ENCODE peak calls at places on chromosome 17, in nine cellular contexts. One of them, this sample, is unnamed. For H3K4me1, the result is how much of the 10 kb centered on the place peaks cover.

GRCh38 chr17:43416998-43417891 is 18.5 kb downstream of the ARL4D start:
- DNase-seq in suprapubic skin: peak
- DNase-seq in naive thymus-derived CD4-positive, alpha-beta T cell: no peak
- DNase-seq in tibial artery: peak
- DNase-seq in PC-3: peak
- DNase-seq in gastrocnemius medialis: peak
- DNase-seq in cardiac muscle cell: peak
- DNase-seq in body of pancreas: no peak
- DNase-seq in IMR-90: peak
- DNase-seq in this sample: peak

GRCh38 chr17:8469964-8470363 is 34.3 kb downstream of the NDEL1 start:
- DNase-seq in cardiac muscle cell: no peak
- DNase-seq in suprapubic skin: no peak
- DNase-seq in IMR-90: no peak
- DNase-seq in gastrocnemius medialis: peak
- DNase-seq in naive thymus-derived CD4-positive, alpha-beta T cell: no peak
- DNase-seq in body of pancreas: no peak
- DNase-seq in tibial artery: no peak
- DNase-seq in PC-3: no peak
- DNase-seq in this sample: no peak

GRCh38 chr17:1736348-1737281 is 6.1 kb upstream of the SERPINF2 start:
- DNase-seq in tibial artery: no peak
- DNase-seq in PC-3: no peak
- DNase-seq in suprapubic skin: no peak
- DNase-seq in body of pancreas: no peak
- DNase-seq in cardiac muscle cell: peak
- DNase-seq in naive thymus-derived CD4-positive, alpha-beta T cell: peak
- DNase-seq in gastrocnemius medialis: peak
- DNase-seq in IMR-90: peak
- DNase-seq in this sample: peak

GRCh38 chr17:27081002-27081638 is 212.8 kb upstream of the WSB1 start:
- DNase-seq in tibial artery: no peak
- DNase-seq in naive thymus-derived CD4-positive, alpha-beta T cell: no peak
- DNase-seq in body of pancreas: no peak
- DNase-seq in PC-3: no peak
- DNase-seq in suprapubic skin: no peak
- DNase-seq in cardiac muscle cell: no peak
- DNase-seq in gastrocnemius medialis: no peak
- DNase-seq in IMR-90: no peak
- DNase-seq in this sample: no peak

GRCh38 chr17:38742431-38743308 is 5.5 kb downstream of the PCGF2 start:
- DNase-seq in suprapubic skin: peak
- DNase-seq in IMR-90: peak
- DNase-seq in cardiac muscle cell: peak
- DNase-seq in PC-3: no peak
- DNase-seq in body of pancreas: peak
- DNase-seq in naive thymus-derived CD4-positive, alpha-beta T cell: no peak
- DNase-seq in tibial artery: peak
- DNase-seq in gastrocnemius medialis: no peak
- DNase-seq in this sample: peak

GRCh38 chr17:17899486-17899885 is 62.7 kb upstream of the SREBF1 start:
- DNase-seq in body of pancreas: no peak
- DNase-seq in PC-3: no peak
- DNase-seq in gastrocnemius medialis: no peak
- DNase-seq in cardiac muscle cell: no peak
- DNase-seq in naive thymus-derived CD4-positive, alpha-beta T cell: no peak
- DNase-seq in suprapubic skin: no peak
- DNase-seq in IMR-90: no peak
- DNase-seq in tibial artery: no peak
- DNase-seq in this sample: peak

GRCh38 chr17:61201211-61201610 is 198.4 kb upstream of the TBX2 start:
- DNase-seq in cardiac muscle cell: peak
- DNase-seq in body of pancreas: no peak
- DNase-seq in gastrocnemius medialis: no peak
- DNase-seq in PC-3: peak
- DNase-seq in IMR-90: peak
- DNase-seq in tibial artery: no peak
- DNase-seq in suprapubic skin: no peak
- DNase-seq in naive thymus-derived CD4-positive, alpha-beta T cell: no peak
- DNase-seq in this sample: no peak

GRCh38 chr17:7858487-7858832 is 657 bp downstream of the CYB5D1 start:
- DNase-seq in IMR-90: peak
- DNase-seq in tibial artery: no peak
- DNase-seq in cardiac muscle cell: peak
- DNase-seq in suprapubic skin: peak
- DNase-seq in body of pancreas: peak
- DNase-seq in naive thymus-derived CD4-positive, alpha-beta T cell: no peak
- DNase-seq in PC-3: peak
- DNase-seq in gastrocnemius medialis: peak
- DNase-seq in this sample: peak

GRCh38 chr17:78528541-78528940 is 48.7 kb downstream of the DNAH17 start:
- DNase-seq in body of pancreas: no peak
- DNase-seq in cardiac muscle cell: no peak
- DNase-seq in suprapubic skin: no peak
- DNase-seq in gastrocnemius medialis: no peak
- DNase-seq in PC-3: no peak
- DNase-seq in tibial artery: no peak
- DNase-seq in naive thymus-derived CD4-positive, alpha-beta T cell: no peak
- DNase-seq in IMR-90: no peak
- DNase-seq in this sample: no peak

GRCh38 chr17:78186689-78187595 is at the start of the genes AFMID and TK1:
- DNase-seq in body of pancreas: peak
- DNase-seq in suprapubic skin: peak
- DNase-seq in IMR-90: peak
- DNase-seq in cardiac muscle cell: peak
- DNase-seq in tibial artery: peak
- DNase-seq in gastrocnemius medialis: peak
- DNase-seq in PC-3: peak
- DNase-seq in naive thymus-derived CD4-positive, alpha-beta T cell: peak
- DNase-seq in this sample: peak

GRCh38 chr17:46870116-46870803 is 18.9 kb downstream of the WNT9B start:
- DNase-seq in IMR-90: no peak
- DNase-seq in gastrocnemius medialis: no peak
- DNase-seq in tibial artery: no peak
- DNase-seq in suprapubic skin: no peak
- DNase-seq in naive thymus-derived CD4-positive, alpha-beta T cell: no peak
- DNase-seq in body of pancreas: peak
- DNase-seq in PC-3: no peak
- DNase-seq in cardiac muscle cell: no peak
- DNase-seq in this sample: no peak

GRCh38 chr17:82217120-82217529 is 4.5 kb upstream of the CCDC57 start:
- DNase-seq in cardiac muscle cell: peak
- DNase-seq in gastrocnemius medialis: peak
- DNase-seq in body of pancreas: no peak
- DNase-seq in naive thymus-derived CD4-positive, alpha-beta T cell: peak
- DNase-seq in IMR-90: no peak
- DNase-seq in suprapubic skin: peak
- DNase-seq in PC-3: no peak
- DNase-seq in tibial artery: no peak
- DNase-seq in this sample: no peak

GRCh38 chr17:35977509-35977908 is 3.8 kb downstream of the CCL16 start:
- DNase-seq in PC-3: no peak
- DNase-seq in tibial artery: no peak
- DNase-seq in suprapubic skin: no peak
- DNase-seq in body of pancreas: no peak
- DNase-seq in gastrocnemius medialis: no peak
- DNase-seq in IMR-90: no peak
- DNase-seq in naive thymus-derived CD4-positive, alpha-beta T cell: no peak
- DNase-seq in cardiac muscle cell: no peak
- DNase-seq in this sample: no peak

GRCh38 chr17:2815781-2816185 is 19.5 kb downstream of the RAP1GAP2 start:
- DNase-seq in body of pancreas: no peak
- DNase-seq in suprapubic skin: no peak
- DNase-seq in gastrocnemius medialis: no peak
- DNase-seq in tibial artery: no peak
- DNase-seq in PC-3: peak
- DNase-seq in naive thymus-derived CD4-positive, alpha-beta T cell: no peak
- DNase-seq in IMR-90: no peak
- DNase-seq in cardiac muscle cell: no peak
- DNase-seq in this sample: no peak

GRCh38 chr17:77695386-77695785 is 263.1 kb upstream of the TNRC6C start:
- DNase-seq in cardiac muscle cell: no peak
- DNase-seq in naive thymus-derived CD4-positive, alpha-beta T cell: no peak
- DNase-seq in body of pancreas: no peak
- DNase-seq in suprapubic skin: no peak
- DNase-seq in IMR-90: no peak
- DNase-seq in gastrocnemius medialis: no peak
- DNase-seq in tibial artery: no peak
- DNase-seq in PC-3: no peak
- DNase-seq in this sample: no peak

GRCh38 chr17:61411114-61411943 is 11.7 kb downstream of the TBX2 start:
- DNase-seq in cardiac muscle cell: peak
- DNase-seq in PC-3: peak
- DNase-seq in tibial artery: peak
- DNase-seq in gastrocnemius medialis: peak
- DNase-seq in naive thymus-derived CD4-positive, alpha-beta T cell: peak
- DNase-seq in IMR-90: peak
- DNase-seq in suprapubic skin: peak
- DNase-seq in body of pancreas: peak
- DNase-seq in this sample: peak

GRCh38 chr17:7002288-7003047 is 6.6 kb downstream of the ALOX12 start:
- DNase-seq in PC-3: no peak
- DNase-seq in cardiac muscle cell: no peak
- DNase-seq in naive thymus-derived CD4-positive, alpha-beta T cell: no peak
- DNase-seq in gastrocnemius medialis: no peak
- DNase-seq in tibial artery: no peak
- DNase-seq in suprapubic skin: peak
- DNase-seq in body of pancreas: no peak
- DNase-seq in IMR-90: no peak
- DNase-seq in this sample: no peak

GRCh38 chr17:19410875-19411291 is at the start of gene RNF112:
- DNase-seq in PC-3: no peak
- DNase-seq in body of pancreas: no peak
- DNase-seq in suprapubic skin: no peak
- DNase-seq in tibial artery: no peak
- DNase-seq in gastrocnemius medialis: no peak
- DNase-seq in IMR-90: peak
- DNase-seq in cardiac muscle cell: peak
- DNase-seq in naive thymus-derived CD4-positive, alpha-beta T cell: no peak
- DNase-seq in this sample: no peak

GRCh38 chr17:77372444-77373297 is 231.9 kb downstream of the SEC14L1 start:
- DNase-seq in cardiac muscle cell: peak
- DNase-seq in tibial artery: peak
- DNase-seq in IMR-90: peak
- DNase-seq in naive thymus-derived CD4-positive, alpha-beta T cell: peak
- DNase-seq in PC-3: no peak
- DNase-seq in suprapubic skin: peak
- DNase-seq in body of pancreas: peak
- DNase-seq in gastrocnemius medialis: peak
- DNase-seq in this sample: peak

GRCh38 chr17:54948380-54948779 is 20.1 kb downstream of the COX11 start:
- DNase-seq in tibial artery: no peak
- DNase-seq in naive thymus-derived CD4-positive, alpha-beta T cell: no peak
- DNase-seq in gastrocnemius medialis: no peak
- DNase-seq in PC-3: peak
- DNase-seq in IMR-90: peak
- DNase-seq in suprapubic skin: no peak
- DNase-seq in body of pancreas: no peak
- DNase-seq in cardiac muscle cell: peak
- DNase-seq in this sample: no peak

GRCh38 chr17:29140631-29141483 is 39.3 kb downstream of the MYO18A start:
- DNase-seq in IMR-90: peak
- DNase-seq in naive thymus-derived CD4-positive, alpha-beta T cell: peak
- DNase-seq in tibial artery: no peak
- DNase-seq in cardiac muscle cell: peak
- DNase-seq in suprapubic skin: no peak
- DNase-seq in gastrocnemius medialis: peak
- DNase-seq in body of pancreas: no peak
- DNase-seq in PC-3: no peak
- DNase-seq in this sample: no peak
- H3K4me3 ChIP-seq in IMR-90: no peak
- H3K4me3 ChIP-seq in naive thymus-derived CD4-positive, alpha-beta T cell: peak
- H3K4me3 ChIP-seq in tibial artery: peak
- H3K4me3 ChIP-seq in cardiac muscle cell: peak
- H3K4me3 ChIP-seq in suprapubic skin: peak
- H3K4me3 ChIP-seq in gastrocnemius medialis: peak
- H3K4me3 ChIP-seq in body of pancreas: no peak
- H3K4me3 ChIP-seq in PC-3: no peak
- H3K4me3 ChIP-seq in this sample: peak

GRCh38 chr17:50943575-50943933 is 77.4 kb upstream of the TOB1 start:
- DNase-seq in cardiac muscle cell: no peak
- DNase-seq in tibial artery: no peak
- DNase-seq in IMR-90: no peak
- DNase-seq in naive thymus-derived CD4-positive, alpha-beta T cell: no peak
- DNase-seq in body of pancreas: peak
- DNase-seq in PC-3: no peak
- DNase-seq in gastrocnemius medialis: peak
- DNase-seq in suprapubic skin: peak
- DNase-seq in this sample: peak
- H3K27ac ChIP-seq in cardiac muscle cell: peak
- H3K27ac ChIP-seq in tibial artery: peak
- H3K27ac ChIP-seq in IMR-90: no peak
- H3K27ac ChIP-seq in naive thymus-derived CD4-positive, alpha-beta T cell: peak
- H3K27ac ChIP-seq in body of pancreas: peak
- H3K27ac ChIP-seq in PC-3: no peak
- H3K27ac ChIP-seq in gastrocnemius medialis: peak
- H3K27ac ChIP-seq in suprapubic skin: peak
- H3K27ac ChIP-seq in this sample: no peak

DNA sequence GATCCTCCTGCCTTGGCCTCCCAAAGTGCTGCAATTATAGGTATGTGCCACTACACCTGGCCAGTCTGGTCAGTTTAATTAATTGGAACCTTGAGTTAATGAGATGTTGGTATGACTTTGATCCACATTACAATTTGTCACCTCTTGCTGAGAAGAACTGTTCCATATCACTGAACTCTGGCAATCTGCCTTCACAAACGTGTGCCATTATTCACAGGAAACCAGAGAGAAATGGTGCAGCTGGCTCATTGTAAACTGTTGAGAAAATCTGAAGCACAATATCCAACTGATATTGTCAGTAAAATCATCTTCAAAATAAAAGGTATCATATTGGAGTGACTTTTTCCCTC is 39.3 kb upstream of the YPEL2 start:
- DNase-seq in suprapubic skin: no peak
- DNase-seq in cardiac muscle cell: no peak
- DNase-seq in gastrocnemius medialis: no peak
- DNase-seq in naive thymus-derived CD4-positive, alpha-beta T cell: no peak
- DNase-seq in tibial artery: no peak
- DNase-seq in PC-3: no peak
- DNase-seq in IMR-90: no peak
- DNase-seq in body of pancreas: no peak
- DNase-seq in this sample: no peak
- H3K4me1 ChIP-seq in suprapubic skin: under half
- H3K4me1 ChIP-seq in cardiac muscle cell: under half
- H3K4me1 ChIP-seq in gastrocnemius medialis: under half
- H3K4me1 ChIP-seq in naive thymus-derived CD4-positive, alpha-beta T cell: under half
- H3K4me1 ChIP-seq in tibial artery: under half
- H3K4me1 ChIP-seq in PC-3: under half
- H3K4me1 ChIP-seq in IMR-90: under half
- H3K4me1 ChIP-seq in body of pancreas: under half
- H3K4me1 ChIP-seq in this sample: under half

DNA sequence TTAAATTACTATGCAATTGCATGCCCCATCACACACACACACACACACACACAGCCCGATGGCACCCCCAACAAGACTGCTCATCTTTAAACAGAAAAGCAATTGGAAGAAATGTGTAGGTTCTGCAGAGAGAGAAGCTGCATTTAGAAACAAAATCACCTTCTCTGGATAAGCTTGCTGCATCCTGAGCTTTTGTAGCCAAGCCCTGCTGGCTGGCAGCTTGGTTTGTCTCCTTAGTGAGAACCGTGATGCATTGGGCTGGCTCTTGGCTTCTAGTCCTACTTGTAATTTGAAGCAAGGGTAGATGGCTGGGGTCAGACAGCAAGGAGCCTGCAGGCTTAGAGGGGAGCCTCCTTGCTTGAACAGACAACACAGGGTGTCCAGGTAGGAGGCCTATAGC is 153.8 kb downstream of the SOX9 start:
- DNase-seq in gastrocnemius medialis: no peak
- DNase-seq in tibial artery: no peak
- DNase-seq in PC-3: no peak
- DNase-seq in body of pancreas: no peak
- DNase-seq in suprapubic skin: no peak
- DNase-seq in naive thymus-derived CD4-positive, alpha-beta T cell: no peak
- DNase-seq in IMR-90: no peak
- DNase-seq in cardiac muscle cell: no peak
- DNase-seq in this sample: no peak
- H3K4me3 ChIP-seq in gastrocnemius medialis: no peak
- H3K4me3 ChIP-seq in tibial artery: no peak
- H3K4me3 ChIP-seq in PC-3: no peak
- H3K4me3 ChIP-seq in body of pancreas: no peak
- H3K4me3 ChIP-seq in suprapubic skin: no peak
- H3K4me3 ChIP-seq in naive thymus-derived CD4-positive, alpha-beta T cell: no peak
- H3K4me3 ChIP-seq in IMR-90: no peak
- H3K4me3 ChIP-seq in cardiac muscle cell: no peak
- H3K4me3 ChIP-seq in this sample: no peak

This sample was measured in ovary.